ENCODE peak calls at places on chromosome 7, in seven cellular contexts. One of them, this sample, is unnamed.

GRCh38 chr7:96605045-96605716 is 104.5 kb downstream of the SEM1 start:
- DNase-seq in GM23338: no peak
- DNase-seq in small intestine: no peak
- DNase-seq in heart right ventricle: no peak
- DNase-seq in mesenchymal stem cell: no peak
- DNase-seq in RWPE2: no peak
- DNase-seq in tibial artery: no peak
- DNase-seq in this sample: no peak

GRCh38 chr7:21757537-21758282 is 188.0 kb downstream of the CDCA7L start:
- DNase-seq in mesenchymal stem cell: no peak
- DNase-seq in tibial artery: no peak
- DNase-seq in RWPE2: no peak
- DNase-seq in small intestine: no peak
- DNase-seq in GM23338: no peak
- DNase-seq in heart right ventricle: no peak
- DNase-seq in this sample: no peak

GRCh38 chr7:71625534-71625933 is 493.6 kb downstream of the GALNT17 start:
- DNase-seq in tibial artery: no peak
- DNase-seq in RWPE2: no peak
- DNase-seq in small intestine: no peak
- DNase-seq in mesenchymal stem cell: no peak
- DNase-seq in heart right ventricle: no peak
- DNase-seq in GM23338: no peak
- DNase-seq in this sample: no peak

GRCh38 chr7:52647046-52647445 is 388.4 kb upstream of the POM121L12 start:
- DNase-seq in heart right ventricle: no peak
- DNase-seq in small intestine: no peak
- DNase-seq in tibial artery: no peak
- DNase-seq in GM23338: no peak
- DNase-seq in mesenchymal stem cell: no peak
- DNase-seq in RWPE2: no peak
- DNase-seq in this sample: no peak

GRCh38 chr7:67019562-67020390 is 23.1 kb downstream of the TYW1 start:
- DNase-seq in heart right ventricle: no peak
- DNase-seq in GM23338: no peak
- DNase-seq in RWPE2: no peak
- DNase-seq in tibial artery: no peak
- DNase-seq in mesenchymal stem cell: no peak
- DNase-seq in small intestine: peak; percentile 78
- DNase-seq in this sample: no peak

GRCh38 chr7:28165971-28166955 is 14.3 kb downstream of the JAZF1 start:
- DNase-seq in mesenchymal stem cell: peak; percentile 87
- DNase-seq in small intestine: no peak
- DNase-seq in heart right ventricle: no peak
- DNase-seq in RWPE2: no peak
- DNase-seq in GM23338: no peak
- DNase-seq in tibial artery: no peak
- DNase-seq in this sample: no peak

GRCh38 chr7:1403844-1404404 is 55.3 kb downstream of the MICALL2 start:
- DNase-seq in heart right ventricle: no peak
- DNase-seq in tibial artery: no peak
- DNase-seq in mesenchymal stem cell: peak; percentile 46
- DNase-seq in small intestine: no peak
- DNase-seq in RWPE2: no peak
- DNase-seq in GM23338: peak; percentile 73
- DNase-seq in this sample: peak; percentile 46

GRCh38 chr7:108093903-108094302 is 36.3 kb downstream of the LAMB4 start:
- DNase-seq in tibial artery: no peak
- DNase-seq in mesenchymal stem cell: no peak
- DNase-seq in GM23338: no peak
- DNase-seq in RWPE2: no peak
- DNase-seq in small intestine: no peak
- DNase-seq in heart right ventricle: no peak
- DNase-seq in this sample: no peak

GRCh38 chr7:104156842-104157277 is 51.0 kb downstream of the ORC5 start:
- DNase-seq in mesenchymal stem cell: peak; percentile 38
- DNase-seq in GM23338: peak; percentile 65
- DNase-seq in RWPE2: no peak
- DNase-seq in tibial artery: no peak
- DNase-seq in heart right ventricle: no peak
- DNase-seq in small intestine: peak; percentile 10
- DNase-seq in this sample: no peak

GRCh38 chr7:6476596-6477374 is 29.0 kb upstream of the DAGLB start:
- DNase-seq in GM23338: no peak
- DNase-seq in heart right ventricle: no peak
- DNase-seq in tibial artery: no peak
- DNase-seq in small intestine: no peak
- DNase-seq in RWPE2: no peak
- DNase-seq in mesenchymal stem cell: no peak
- DNase-seq in this sample: no peak

GRCh38 chr7:74047804-74048380 is 19.9 kb downstream of the ELN start:
- DNase-seq in GM23338: no peak
- DNase-seq in mesenchymal stem cell: no peak
- DNase-seq in tibial artery: no peak
- DNase-seq in small intestine: no peak
- DNase-seq in RWPE2: no peak
- DNase-seq in heart right ventricle: no peak
- DNase-seq in this sample: no peak

GRCh38 chr7:29482056-29482455 is 81.6 kb upstream of the PRR15 start:
- DNase-seq in RWPE2: no peak
- DNase-seq in tibial artery: no peak
- DNase-seq in small intestine: peak; percentile 48
- DNase-seq in GM23338: no peak
- DNase-seq in mesenchymal stem cell: no peak
- DNase-seq in heart right ventricle: no peak
- DNase-seq in this sample: no peak

GRCh38 chr7:44944821-44945220 is 34.0 kb downstream of the MYO1G start:
- DNase-seq in mesenchymal stem cell: no peak
- DNase-seq in tibial artery: no peak
- DNase-seq in heart right ventricle: no peak
- DNase-seq in small intestine: no peak
- DNase-seq in RWPE2: no peak
- DNase-seq in GM23338: no peak
- DNase-seq in this sample: no peak

GRCh38 chr7:122219253-122219865 is 75.3 kb upstream of the AASS start:
- DNase-seq in GM23338: peak; percentile 61
- DNase-seq in small intestine: peak; percentile 19
- DNase-seq in mesenchymal stem cell: peak; percentile 25
- DNase-seq in RWPE2: no peak
- DNase-seq in tibial artery: no peak
- DNase-seq in heart right ventricle: no peak
- DNase-seq in this sample: peak; percentile 10

GRCh38 chr7:461453-462172 is 58.0 kb downstream of the PDGFA start:
- DNase-seq in mesenchymal stem cell: peak; percentile 53
- DNase-seq in RWPE2: peak; percentile 64
- DNase-seq in small intestine: no peak
- DNase-seq in tibial artery: no peak
- DNase-seq in GM23338: no peak
- DNase-seq in heart right ventricle: no peak
- DNase-seq in this sample: no peak

GRCh38 chr7:128941946-128942526 is 4.3 kb downstream of the IRF5 start:
- DNase-seq in GM23338: no peak
- DNase-seq in tibial artery: no peak
- DNase-seq in heart right ventricle: no peak
- DNase-seq in RWPE2: no peak
- DNase-seq in mesenchymal stem cell: no peak
- DNase-seq in small intestine: no peak
- DNase-seq in this sample: no peak

GRCh38 chr7:794671-795329 is 37.5 kb upstream of the SUN1 start:
- DNase-seq in RWPE2: no peak
- DNase-seq in tibial artery: no peak
- DNase-seq in small intestine: peak; percentile 45
- DNase-seq in heart right ventricle: no peak
- DNase-seq in mesenchymal stem cell: no peak
- DNase-seq in GM23338: no peak
- DNase-seq in this sample: no peak

GRCh38 chr7:120857558-120858298 is at the start of gene TSPAN12:
- DNase-seq in GM23338: peak; percentile 89
- DNase-seq in tibial artery: peak; percentile 84
- DNase-seq in heart right ventricle: peak; percentile 88
- DNase-seq in small intestine: peak; percentile 88
- DNase-seq in RWPE2: peak; percentile 61
- DNase-seq in mesenchymal stem cell: peak; percentile 93
- DNase-seq in this sample: peak; percentile 63

DNA sequence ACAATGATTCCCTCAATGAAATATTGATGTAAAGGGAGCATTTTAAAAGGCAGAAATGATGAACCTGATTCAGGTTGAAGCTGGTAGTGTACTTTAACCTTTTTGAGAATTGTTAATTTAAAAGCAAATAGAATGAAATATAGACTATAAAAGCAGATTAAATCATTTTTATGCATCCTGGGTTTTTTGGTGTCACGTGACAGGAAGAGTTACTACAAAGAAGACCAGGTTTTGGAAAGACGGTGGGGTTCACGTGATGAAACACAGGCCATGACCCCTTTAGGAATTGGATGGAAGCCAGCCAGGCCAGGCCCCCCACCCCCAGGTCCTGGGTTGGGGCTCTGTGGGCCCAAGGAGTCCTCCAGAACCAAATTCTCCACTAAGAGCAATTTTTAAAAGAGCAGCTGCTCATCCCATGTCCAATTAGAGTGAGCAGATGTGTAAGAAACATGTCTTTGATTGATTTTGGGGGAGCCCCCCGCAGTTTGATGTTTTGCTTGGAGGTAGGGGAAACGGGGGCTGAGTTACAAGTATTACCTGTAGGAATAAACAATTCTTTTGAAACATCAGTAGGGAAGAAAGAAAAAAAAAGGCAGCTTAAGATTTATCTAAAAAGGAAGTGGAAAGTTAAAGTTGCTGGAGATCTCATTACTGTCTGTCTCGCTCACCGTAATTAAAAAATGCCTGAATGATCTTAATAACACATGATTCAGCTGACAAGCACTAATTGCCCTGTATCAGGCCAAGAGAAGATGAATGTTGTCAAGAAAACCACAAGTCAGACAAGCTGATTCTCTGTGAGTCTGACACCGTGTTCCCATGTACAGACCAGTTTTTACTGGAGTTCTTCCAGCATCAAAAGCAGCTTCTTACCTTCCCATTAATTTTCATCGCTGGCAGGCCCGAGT is 63.4 kb downstream of the CUX1 start:
- DNase-seq in heart right ventricle: no peak
- DNase-seq in RWPE2: no peak
- DNase-seq in mesenchymal stem cell: peak; percentile 75
- DNase-seq in small intestine: peak; percentile 47
- DNase-seq in GM23338: no peak
- DNase-seq in tibial artery: no peak
- DNase-seq in this sample: peak; percentile 67
- H3K4me3 ChIP-seq in heart right ventricle: no peak overlapping the region
- H3K4me3 ChIP-seq in RWPE2: no peak overlapping the region
- H3K4me3 ChIP-seq in mesenchymal stem cell: no peak overlapping the region
- H3K4me3 ChIP-seq in small intestine: no peak overlapping the region
- H3K4me3 ChIP-seq in GM23338: no peak overlapping the region
- H3K4me3 ChIP-seq in tibial artery: no peak overlapping the region
- H3K4me3 ChIP-seq in this sample: no peak overlapping the region

DNA sequence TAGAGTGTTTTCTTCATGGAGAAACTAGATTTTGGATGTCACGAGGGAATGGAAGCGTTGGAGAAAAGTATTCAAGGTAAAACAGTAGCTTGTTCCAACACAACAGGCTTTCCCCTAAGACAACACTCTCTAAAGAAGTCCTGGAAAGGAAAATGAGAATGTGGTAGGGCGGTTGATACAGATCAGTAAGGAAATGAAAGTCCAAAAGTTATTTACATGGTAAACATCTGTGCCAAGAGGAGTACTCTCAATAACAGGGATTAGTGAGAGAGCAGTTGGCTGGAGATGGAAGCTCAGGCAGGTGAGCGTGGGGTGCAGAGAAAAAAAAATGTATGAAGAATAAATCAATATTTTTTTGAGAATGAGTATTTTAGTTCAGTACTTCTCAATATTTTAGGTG is 1177.3 kb upstream of the C7orf33 start:
- DNase-seq in RWPE2: no peak
- DNase-seq in heart right ventricle: no peak
- DNase-seq in small intestine: no peak
- DNase-seq in tibial artery: no peak
- DNase-seq in GM23338: no peak
- DNase-seq in mesenchymal stem cell: no peak
- DNase-seq in this sample: no peak
- H3K4me3 ChIP-seq in RWPE2: no peak overlapping the region
- H3K4me3 ChIP-seq in heart right ventricle: no peak overlapping the region
- H3K4me3 ChIP-seq in small intestine: no peak overlapping the region
- H3K4me3 ChIP-seq in tibial artery: no peak overlapping the region
- H3K4me3 ChIP-seq in GM23338: no peak overlapping the region
- H3K4me3 ChIP-seq in mesenchymal stem cell: peak overlapping the region; percentile 60
- H3K4me3 ChIP-seq in this sample: no peak overlapping the region

GRCh38 chr7:140397784-140398750 is at the start of gene SLC37A3:
- DNase-seq in small intestine: peak; percentile 86
- DNase-seq in RWPE2: peak; percentile 88
- DNase-seq in tibial artery: peak; percentile 78
- DNase-seq in GM23338: peak; percentile 96
- DNase-seq in mesenchymal stem cell: peak; percentile 88
- DNase-seq in heart right ventricle: peak; percentile 87
- DNase-seq in this sample: peak; percentile 56

GRCh38 chr7:140393756-140394306 is 4.5 kb downstream of the SLC37A3 start:
- DNase-seq in mesenchymal stem cell: no peak
- DNase-seq in GM23338: no peak
- DNase-seq in tibial artery: peak; percentile 4
- DNase-seq in small intestine: no peak
- DNase-seq in heart right ventricle: no peak
- DNase-seq in RWPE2: no peak
- DNase-seq in this sample: no peak

GRCh38 chr7:140402178-140402835 is 1.6 kb upstream of the RAB19 start:
- DNase-seq in mesenchymal stem cell: peak; percentile 61
- DNase-seq in heart right ventricle: no peak
- DNase-seq in GM23338: no peak
- DNase-seq in small intestine: no peak
- DNase-seq in RWPE2: no peak
- DNase-seq in tibial artery: no peak
- DNase-seq in this sample: peak; percentile 48

GRCh38 chr7:140400381-140400780 is 2.1 kb upstream of the SLC37A3 start:
- DNase-seq in heart right ventricle: no peak
- DNase-seq in GM23338: no peak
- DNase-seq in mesenchymal stem cell: no peak
- DNase-seq in tibial artery: no peak
- DNase-seq in RWPE2: no peak
- DNase-seq in small intestine: no peak
- DNase-seq in this sample: no peak

DNA sequence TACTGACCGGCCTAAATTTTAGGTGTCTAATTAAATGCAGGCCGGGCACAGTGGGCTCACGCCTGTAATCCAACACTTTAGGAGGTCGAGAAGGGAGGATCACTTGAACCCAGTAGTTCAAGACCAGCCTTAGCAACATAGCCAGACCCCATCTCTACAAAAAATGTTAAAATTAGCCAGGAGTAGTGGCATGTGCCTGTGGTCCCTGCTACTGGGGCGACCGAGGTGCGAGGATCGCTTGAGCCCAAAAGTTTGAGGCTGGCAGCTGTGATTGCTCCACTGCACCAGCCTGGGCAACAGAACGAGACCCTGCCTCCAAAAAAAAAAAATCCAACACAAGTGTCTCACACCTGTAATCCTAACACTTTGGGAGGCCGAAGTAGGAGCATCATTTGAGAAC is 491 bp upstream of the SLC37A3 start:
- DNase-seq in tibial artery: no peak
- DNase-seq in GM23338: no peak
- DNase-seq in small intestine: no peak
- DNase-seq in RWPE2: no peak
- DNase-seq in heart right ventricle: no peak
- DNase-seq in mesenchymal stem cell: no peak
- DNase-seq in this sample: no peak
- H3K4me3 ChIP-seq in tibial artery: peak overlapping the region; percentile 85
- H3K4me3 ChIP-seq in GM23338: no peak overlapping the region
- H3K4me3 ChIP-seq in small intestine: no peak overlapping the region
- H3K4me3 ChIP-seq in RWPE2: no peak overlapping the region
- H3K4me3 ChIP-seq in heart right ventricle: peak overlapping the region; percentile 97
- H3K4me3 ChIP-seq in mesenchymal stem cell: peak overlapping the region; percentile 95
- H3K4me3 ChIP-seq in this sample: no peak overlapping the region

GRCh38 chr7:111730476-111731300 is 168.4 kb upstream of the IMMP2L start:
- DNase-seq in small intestine: no peak
- DNase-seq in RWPE2: no peak
- DNase-seq in heart right ventricle: no peak
- DNase-seq in GM23338: peak; percentile 65
- DNase-seq in tibial artery: no peak
- DNase-seq in mesenchymal stem cell: peak; percentile 11
- DNase-seq in this sample: no peak
- H3K4me3 ChIP-seq in small intestine: no peak overlapping the region
- H3K4me3 ChIP-seq in RWPE2: no peak overlapping the region
- H3K4me3 ChIP-seq in heart right ventricle: no peak overlapping the region
- H3K4me3 ChIP-seq in GM23338: no peak overlapping the region
- H3K4me3 ChIP-seq in tibial artery: no peak overlapping the region
- H3K4me3 ChIP-seq in mesenchymal stem cell: no peak overlapping the region
- H3K4me3 ChIP-seq in this sample: no peak overlapping the region

This sample was measured in brain microvascular endothelial cell.